ENCODE peak calls at places on chromosomes 6 and 20, in five cellular contexts. I, S, R, O and T are unnamed samples.
A peak's percentile ranks its signal among the peaks of the same experiment; 100 is the strongest.

GRCh38 chr20:61556116-61556515 is 304.1 kb downstream of the CDH4 start:
- DNase-seq in O (no peak), S (no peak), I (no peak), R (peak; percentile 76), T (no peak)

GRCh38 chr6:47631248-47632196 is 66.9 kb upstream of the ADGRF4 start:
- DNase-seq in I (peak; percentile 72), S (peak; percentile 55), O (no peak), R (peak; percentile 5), T (no peak)

GRCh38 chr6:127114214-127114613 is 4.3 kb upstream of the RSPO3 start:
- DNase-seq in R (no peak), O (no peak), S (no peak), I (no peak), T (no peak)

GRCh38 chr6:157235600-157236039 is 87.7 kb downstream of the TMEM242 start:
- DNase-seq in I (no peak), S (peak; percentile 78), O (peak; percentile 58), R (no peak), T (no peak)

GRCh38 chr6:3211681-3212080 is 15.8 kb downstream of the TUBB2B start:
- DNase-seq in I (no peak), O (no peak), S (no peak), R (no peak), T (no peak)

GRCh38 chr6:132715204-132715603 is 1.3 kb upstream of the VNN1 start:
- DNase-seq in R (no peak), I (no peak), S (peak; percentile 64), O (no peak), T (no peak)

GRCh38 chr20:21936261-21936660 is 230.8 kb downstream of the PAX1 start:
- DNase-seq in O (no peak), S (no peak), R (no peak), I (no peak), T (no peak)

GRCh38 chr6:113450061-113450465 is 407.1 kb upstream of the MARCKS start:
- DNase-seq in I (no peak), S (no peak), O (no peak), R (no peak), T (no peak)

GRCh38 chr6:147805155-147805554 is 296.7 kb downstream of the SAMD5 start:
- DNase-seq in S (no peak), R (no peak), I (no peak), O (no peak), T (no peak)

GRCh38 chr20:1895674-1896496 is 678 bp downstream of the SIRPA start:
- DNase-seq in S (peak; percentile 44), O (no peak), R (no peak), I (no peak), T (no peak)

GRCh38 chr20:63064310-63064709 is 57.5 kb upstream of the BHLHE23 start:
- DNase-seq in O (no peak), R (no peak), I (no peak), S (no peak), T (no peak)

GRCh38 chr6:138662474-138662873 is 111.1 kb upstream of the CCDC28A start:
- DNase-seq in S (no peak), O (no peak), I (no peak), R (no peak), T (peak; percentile 32)

GRCh38 chr6:29811377-29811776 is 16.2 kb upstream of the HLA-G start:
- DNase-seq in R (no peak), S (no peak), O (no peak), I (no peak), T (no peak)

GRCh38 chr6:7267521-7268091 is 45.4 kb downstream of the SSR1 start:
- DNase-seq in I (no peak), S (peak; percentile 32), O (no peak), R (peak; percentile 76), T (peak; percentile 91)

GRCh38 chr20:53578492-53579222 is 15.0 kb downstream of the ZNF217 start:
- DNase-seq in I (peak; percentile 93), R (peak; percentile 48), S (peak; percentile 92), O (peak; percentile 73), T (peak; percentile 48)

GRCh38 chr20:8248051-8248450 is 116.0 kb downstream of the PLCB1 start:
- DNase-seq in S (no peak), O (no peak), I (no peak), R (no peak), T (no peak)

GRCh38 chr6:5025911-5026819 is 22.3 kb upstream of the RPP40 start:
- DNase-seq in O (no peak), S (peak; percentile 78), I (no peak), R (no peak), T (no peak)

GRCh38 chr6:8958894-8959511 is 523.7 kb upstream of the SLC35B3 start:
- DNase-seq in O (no peak), S (no peak), R (no peak), I (no peak), T (no peak)

GRCh38 chr20:4449977-4450715 is 271.6 kb upstream of the PRND start:
- DNase-seq in O (no peak), I (no peak), S (peak; percentile 46), R (peak; percentile 29), T (peak; percentile 60)

GRCh38 chr6:20377623-20378265 is 23.9 kb upstream of the E2F3 start:
- DNase-seq in R (no peak), S (no peak), O (no peak), I (peak; percentile 17), T (peak; percentile 80)

GRCh38 chr20:2822073-2822472 is 5.9 kb downstream of the TMEM239 start:
- DNase-seq in S (no peak), I (no peak), R (no peak), O (peak; percentile 60), T (no peak)

GRCh38 chr20:4681971-4682370 is 39.7 kb upstream of the PRND start:
- DNase-seq in S (peak; percentile 27), I (no peak), O (no peak), R (no peak), T (no peak)

GRCh38 chr20:43040427-43040826 is 149.3 kb downstream of the PTPRT start:
- DNase-seq in O (no peak), S (peak; percentile 63), I (peak; percentile 6), R (no peak), T (no peak)

GRCh38 chr20:53677447-53678314 is 84.0 kb upstream of the ZNF217 start:
- DNase-seq in R (no peak), O (no peak), S (peak; percentile 75), I (no peak), T (no peak)

GRCh38 chr6:47083586-47084047 is 41.5 kb upstream of the ADGRF1 start:
- DNase-seq in I (no peak), O (no peak), R (peak; percentile 10), S (peak; percentile 86), T (no peak)

GRCh38 chr6:15775741-15776140 is 112.9 kb upstream of the DTNBP1 start:
- DNase-seq in R (no peak), S (no peak), I (no peak), O (no peak), T (no peak)

GRCh38 chr6:15774011-15774410 is 111.2 kb upstream of the DTNBP1 start:
- DNase-seq in R (no peak), I (no peak), S (no peak), O (no peak), T (no peak)

GRCh38 chr6:15775076-15775634 is 112.3 kb upstream of the DTNBP1 start:
- DNase-seq in I (no peak), O (no peak), S (no peak), R (no peak), T (no peak)

GRCh38 chr6:15769471-15770088 is 106.8 kb upstream of the DTNBP1 start:
- DNase-seq in S (no peak), O (no peak), R (no peak), I (no peak), T (no peak)

DNA sequence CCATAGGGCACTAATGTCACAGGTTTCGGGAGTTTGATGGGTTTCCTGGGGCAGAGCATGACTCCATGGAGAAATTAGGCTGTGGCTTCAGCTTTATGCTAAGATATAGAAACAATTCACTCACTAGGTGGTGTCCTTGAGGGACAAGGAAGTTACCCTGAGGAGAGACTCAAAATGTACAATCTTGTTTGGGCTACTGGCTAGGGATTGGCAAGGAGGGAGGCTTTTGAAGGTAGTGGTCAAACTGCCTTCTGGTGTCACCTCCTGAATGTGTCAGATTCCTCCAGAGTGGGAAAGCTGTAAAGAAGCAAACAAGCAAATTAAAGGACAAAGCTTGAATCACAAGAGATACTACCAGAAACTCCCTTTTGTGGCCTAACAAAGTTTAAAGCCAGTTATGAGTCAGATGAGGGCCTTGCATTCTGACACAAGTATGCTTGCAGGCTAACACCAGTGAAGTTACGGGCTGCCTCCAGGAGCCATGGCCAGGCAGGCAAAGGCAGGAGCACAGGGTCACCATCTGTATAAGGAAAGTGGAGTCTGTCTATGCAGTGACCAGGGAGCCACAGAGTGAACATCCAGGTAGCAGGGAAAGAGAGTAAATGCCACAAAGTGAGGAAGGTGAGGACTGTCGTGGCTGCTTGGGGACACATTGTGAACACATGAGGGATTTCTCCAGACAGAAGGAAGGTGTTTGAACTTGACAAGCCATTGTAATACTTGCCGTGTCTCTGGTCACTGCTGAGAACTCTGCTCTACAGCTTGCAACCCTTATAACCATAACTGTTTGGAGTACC is 107.7 kb upstream of the DTNBP1 start:
- DNase-seq in O (no peak), I (peak; percentile 2), R (no peak), S (peak; percentile 13), T (no peak)
- TF ChIP-seq CTCF in O (no peak), I (no peak), R (no peak), S (no peak), T (no peak)

DNA sequence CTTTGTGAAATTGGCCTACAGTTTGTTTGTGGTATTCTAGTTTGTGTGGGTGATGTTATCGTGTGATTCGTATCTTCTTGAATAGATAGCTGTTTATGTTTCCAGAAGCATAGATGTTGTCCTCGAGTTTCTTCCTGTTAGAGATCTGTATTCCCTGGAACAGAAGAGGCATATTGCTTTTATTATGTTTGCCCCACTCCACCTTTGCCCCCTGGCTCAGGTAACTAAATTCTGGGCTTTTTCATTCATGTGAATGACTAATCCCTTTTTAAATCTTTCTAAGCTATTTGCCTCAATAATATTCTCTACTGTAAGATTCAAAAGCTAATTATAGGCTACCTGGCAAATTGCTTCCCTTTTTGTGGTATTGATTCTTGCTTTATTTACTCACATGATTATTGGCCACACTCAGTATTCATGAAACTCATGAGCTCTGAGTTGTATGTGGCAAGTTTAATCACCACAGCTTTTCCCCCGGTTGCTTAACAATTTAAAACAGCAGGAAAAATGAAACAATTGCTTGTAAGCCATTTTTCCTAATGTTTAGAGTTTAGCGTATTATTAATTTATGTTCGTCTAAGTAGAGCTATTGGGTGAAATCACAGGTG is 12.6 kb downstream of the RNF217 start:
- DNase-seq in S (no peak), R (no peak), O (no peak), I (no peak), T (no peak)
- H3K4me3 ChIP-seq in S (no peak overlapping the region), R (no peak overlapping the region), O (no peak overlapping the region), I (no peak overlapping the region), T (no peak overlapping the region)

GRCh38 chr6:135144678-135145508 is 36.2 kb upstream of the MYB start:
- DNase-seq in S (peak; percentile 15), R (no peak), O (no peak), I (peak; percentile 74), T (no peak)
- TF ChIP-seq CTCF in S (peak; percentile 62), R (peak; percentile 53), O (peak; percentile 81), I (peak; percentile 99), T (peak; percentile 72)

DNA sequence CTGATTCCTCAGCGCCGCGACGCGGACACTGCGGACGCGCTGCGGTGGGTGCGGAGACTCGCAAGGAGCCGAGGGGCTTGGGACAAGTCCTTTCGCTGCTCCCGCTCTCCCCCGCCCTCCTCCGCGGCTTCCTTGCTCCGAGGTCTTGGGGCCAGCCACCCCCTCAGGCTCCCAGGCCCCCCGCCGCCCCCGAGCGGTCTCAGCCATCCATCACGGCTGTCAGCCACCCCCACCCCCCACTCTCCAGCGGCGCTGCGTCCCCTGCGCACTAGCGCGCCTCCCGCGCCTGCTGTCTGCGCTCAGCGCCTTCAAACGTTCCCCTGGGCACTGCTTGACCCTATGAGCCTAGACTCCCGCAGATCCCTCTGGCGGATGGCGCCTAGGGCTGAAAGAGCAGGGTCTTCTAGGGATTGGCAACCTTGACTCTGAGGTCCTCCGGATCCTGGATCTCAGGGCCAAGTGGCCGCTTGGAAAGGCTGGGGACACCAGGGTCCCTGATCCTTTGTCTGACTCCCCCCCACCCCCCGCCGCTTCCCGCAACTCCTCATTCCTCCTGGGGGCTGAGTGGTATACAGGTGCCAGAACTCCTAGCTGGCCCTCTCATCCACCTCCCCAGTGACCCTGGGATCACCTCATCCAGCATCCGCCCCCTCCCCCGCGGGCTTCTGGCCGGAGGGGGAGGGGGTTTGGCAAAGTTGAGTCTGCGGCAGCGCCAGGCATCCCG is 1.4 kb downstream of the SLC12A5 start:
- DNase-seq in I (no peak), S (no peak), R (no peak), O (no peak), T (no peak)
- H3K4me3 ChIP-seq in I (no peak overlapping the region), S (no peak overlapping the region), R (no peak overlapping the region), O (no peak overlapping the region), T (no peak overlapping the region)